ENCODE peak calls at places on chromosomes 13 and 19, in four cellular contexts. F is Caki2; A is fibroblast of the aortic adventitia; T is naive thymus-derived CD8-positive, alpha-beta T cell. L is an unnamed sample.

GRCh38 chr13:107678075-107678689 is 537.2 kb downstream of the LIG4 start:
- DNase-seq in F (no peak), A (no peak), T (no peak), L (no peak)

GRCh38 chr19:53333071-53333465 is 481 bp upstream of the ZNF845 start:
- DNase-seq in T (peak), A (no peak), F (no peak), L (no peak)

GRCh38 chr19:33621811-33622504 is at the start of gene CHST8:
- DNase-seq in A (peak), T (no peak), F (no peak), L (no peak)

GRCh38 chr13:63041640-63042414 is 1626.2 kb upstream of the PCDH20 start:
- DNase-seq in T (no peak), A (peak), F (no peak), L (no peak)

GRCh38 chr19:46478356-46478986 is 7.1 kb upstream of the PNMA8A start:
- DNase-seq in T (no peak), A (peak), F (peak), L (peak)

GRCh38 chr13:65292488-65292901 is 1937.6 kb downstream of the PCDH9 start:
- DNase-seq in A (peak), F (no peak), T (no peak), L (no peak)

GRCh38 chr13:42048625-42049453 is at the start of gene DGKH:
- DNase-seq in T (peak), A (peak), F (peak), L (no peak)

GRCh38 chr19:14475251-14476073 is at the start of gene PTGER1:
- DNase-seq in A (peak), F (peak), T (no peak), L (no peak)

GRCh38 chr13:94169783-94170513 is 309.5 kb downstream of the DCT start:
- DNase-seq in F (no peak), A (peak), T (no peak), L (no peak)

GRCh38 chr13:102726430-102726829 is 31.6 kb upstream of the METTL21C start:
- DNase-seq in T (no peak), F (no peak), A (no peak), L (no peak)

GRCh38 chr13:110006304-110006703 is 219.9 kb upstream of the IRS2 start:
- DNase-seq in T (no peak), A (peak), F (peak), L (no peak)

GRCh38 chr19:23771761-23772667 is 13.3 kb upstream of the ZNF681 start:
- DNase-seq in F (no peak), T (no peak), A (no peak), L (no peak)

GRCh38 chr19:49895566-49896297 is 955 bp downstream of the IL4I1 start:
- DNase-seq in A (no peak), F (no peak), T (no peak), L (no peak)

GRCh38 chr19:42422576-42423461 is 4.4 kb downstream of the LIPE start:
- DNase-seq in T (peak), A (peak), F (no peak), L (no peak)

GRCh38 chr13:37618554-37618953 is 20.0 kb upstream of the POSTN start:
- DNase-seq in F (peak), A (peak), T (no peak), L (no peak)

GRCh38 chr13:97018029-97018819 is 23.9 kb upstream of the OXGR1 start:
- DNase-seq in A (peak), T (no peak), F (peak), L (no peak)

GRCh38 chr13:112145221-112146072 is 78.5 kb downstream of the SOX1 start:
- DNase-seq in F (no peak), T (no peak), A (no peak), L (no peak)

GRCh38 chr19:47475460-47475859 is 3.8 kb upstream of the SLC8A2 start:
- DNase-seq in F (no peak), A (no peak), T (no peak), L (no peak)

GRCh38 chr13:94673841-94674240 is 38.5 kb downstream of the SOX21 start:
- DNase-seq in A (no peak), T (no peak), F (no peak), L (no peak)

GRCh38 chr19:49567722-49568454 is 12.5 kb downstream of the NOSIP start:
- DNase-seq in A (peak), T (peak), F (no peak), L (no peak)

GRCh38 chr19:45507864-45508680 is 793 bp downstream of the VASP start:
- DNase-seq in A (peak), T (peak), F (peak), L (peak)

GRCh38 chr13:93248627-93249047 is 22.0 kb downstream of the GPC6 start:
- DNase-seq in T (no peak), F (no peak), A (peak), L (no peak)

L was measured in H1.